ENCODE peak calls at places on chromosomes 12 and 14, in nine cellular contexts. One of them, this sample, is unnamed. For H3K36me3, the result is how much of the 10 kb centered on the place peaks cover.

GRCh38 chr14:61281186-61281676 is at the start of gene TMEM30B:
- DNase-seq in brain microvascular endothelial cell: no peak
- DNase-seq in GM23338: peak
- DNase-seq in endothelial cell of umbilical vein: no peak
- DNase-seq in colonic mucosa: peak
- DNase-seq in gastrocnemius medialis: no peak
- DNase-seq in MM.1S: no peak
- DNase-seq in breast epithelium: peak
- DNase-seq in H1: peak
- DNase-seq in this sample: peak

GRCh38 chr14:100129161-100129589 is 30.3 kb downstream of the DEGS2 start:
- DNase-seq in H1: no peak
- DNase-seq in GM23338: no peak
- DNase-seq in endothelial cell of umbilical vein: peak
- DNase-seq in colonic mucosa: no peak
- DNase-seq in breast epithelium: no peak
- DNase-seq in gastrocnemius medialis: no peak
- DNase-seq in brain microvascular endothelial cell: no peak
- DNase-seq in MM.1S: no peak
- DNase-seq in this sample: no peak

GRCh38 chr12:52517005-52517835 is 3.0 kb downstream of the KRT5 start:
- DNase-seq in gastrocnemius medialis: no peak
- DNase-seq in endothelial cell of umbilical vein: no peak
- DNase-seq in GM23338: no peak
- DNase-seq in colonic mucosa: peak
- DNase-seq in breast epithelium: no peak
- DNase-seq in MM.1S: no peak
- DNase-seq in H1: no peak
- DNase-seq in brain microvascular endothelial cell: no peak
- DNase-seq in this sample: no peak

GRCh38 chr14:20684662-20685456 is 499 bp downstream of the RNASE4 start:
- DNase-seq in endothelial cell of umbilical vein: no peak
- DNase-seq in H1: no peak
- DNase-seq in brain microvascular endothelial cell: peak
- DNase-seq in colonic mucosa: peak
- DNase-seq in breast epithelium: no peak
- DNase-seq in MM.1S: no peak
- DNase-seq in gastrocnemius medialis: peak
- DNase-seq in GM23338: peak
- DNase-seq in this sample: peak

GRCh38 chr12:68162374-68162773 is 2.8 kb upstream of the IFNG start:
- DNase-seq in gastrocnemius medialis: no peak
- DNase-seq in breast epithelium: no peak
- DNase-seq in colonic mucosa: no peak
- DNase-seq in MM.1S: no peak
- DNase-seq in GM23338: no peak
- DNase-seq in endothelial cell of umbilical vein: no peak
- DNase-seq in brain microvascular endothelial cell: no peak
- DNase-seq in H1: no peak
- DNase-seq in this sample: no peak

GRCh38 chr14:54085137-54085810 is 128.6 kb upstream of the BMP4 start:
- DNase-seq in GM23338: peak
- DNase-seq in endothelial cell of umbilical vein: no peak
- DNase-seq in colonic mucosa: no peak
- DNase-seq in gastrocnemius medialis: no peak
- DNase-seq in MM.1S: no peak
- DNase-seq in H1: no peak
- DNase-seq in brain microvascular endothelial cell: no peak
- DNase-seq in breast epithelium: no peak
- DNase-seq in this sample: no peak

GRCh38 chr14:35366048-35366428 is 38.5 kb downstream of the NFKBIA start:
- DNase-seq in gastrocnemius medialis: no peak
- DNase-seq in MM.1S: no peak
- DNase-seq in colonic mucosa: no peak
- DNase-seq in brain microvascular endothelial cell: no peak
- DNase-seq in breast epithelium: no peak
- DNase-seq in H1: no peak
- DNase-seq in GM23338: no peak
- DNase-seq in endothelial cell of umbilical vein: peak
- DNase-seq in this sample: no peak

GRCh38 chr12:100199347-100200136 is 1.1 kb upstream of the ACTR6 start:
- DNase-seq in brain microvascular endothelial cell: no peak
- DNase-seq in GM23338: peak
- DNase-seq in endothelial cell of umbilical vein: peak
- DNase-seq in gastrocnemius medialis: peak
- DNase-seq in H1: peak
- DNase-seq in colonic mucosa: peak
- DNase-seq in breast epithelium: peak
- DNase-seq in MM.1S: peak
- DNase-seq in this sample: peak

GRCh38 chr14:47012533-47012932 is 361.0 kb upstream of the RPL10L start:
- DNase-seq in endothelial cell of umbilical vein: no peak
- DNase-seq in gastrocnemius medialis: no peak
- DNase-seq in brain microvascular endothelial cell: no peak
- DNase-seq in breast epithelium: no peak
- DNase-seq in colonic mucosa: no peak
- DNase-seq in GM23338: no peak
- DNase-seq in MM.1S: no peak
- DNase-seq in H1: no peak
- DNase-seq in this sample: no peak

GRCh38 chr12:53231859-53232640 is at the start of gene RARG:
- DNase-seq in endothelial cell of umbilical vein: no peak
- DNase-seq in gastrocnemius medialis: no peak
- DNase-seq in H1: no peak
- DNase-seq in MM.1S: peak
- DNase-seq in brain microvascular endothelial cell: no peak
- DNase-seq in colonic mucosa: peak
- DNase-seq in GM23338: peak
- DNase-seq in breast epithelium: peak
- DNase-seq in this sample: peak

GRCh38 chr14:103740991-103741689 is 25.5 kb downstream of the ZFYVE21 start:
- DNase-seq in breast epithelium: no peak
- DNase-seq in H1: no peak
- DNase-seq in colonic mucosa: no peak
- DNase-seq in MM.1S: no peak
- DNase-seq in gastrocnemius medialis: no peak
- DNase-seq in GM23338: no peak
- DNase-seq in endothelial cell of umbilical vein: peak
- DNase-seq in brain microvascular endothelial cell: peak
- DNase-seq in this sample: no peak
- H3K36me3 ChIP-seq in breast epithelium: under half
- H3K36me3 ChIP-seq in H1: under half
- H3K36me3 ChIP-seq in colonic mucosa: under half
- H3K36me3 ChIP-seq in MM.1S: under half
- H3K36me3 ChIP-seq in gastrocnemius medialis: under half
- H3K36me3 ChIP-seq in GM23338: under half
- H3K36me3 ChIP-seq in endothelial cell of umbilical vein: under half
- H3K36me3 ChIP-seq in brain microvascular endothelial cell: under half
- H3K36me3 ChIP-seq in this sample: under half

GRCh38 chr12:92110083-92110640 is 35.5 kb downstream of the BTG1 start:
- DNase-seq in colonic mucosa: no peak
- DNase-seq in MM.1S: no peak
- DNase-seq in gastrocnemius medialis: no peak
- DNase-seq in endothelial cell of umbilical vein: no peak
- DNase-seq in H1: no peak
- DNase-seq in GM23338: no peak
- DNase-seq in brain microvascular endothelial cell: no peak
- DNase-seq in breast epithelium: no peak
- DNase-seq in this sample: no peak

GRCh38 chr12:92109613-92110012 is 36.0 kb downstream of the BTG1 start:
- DNase-seq in colonic mucosa: no peak
- DNase-seq in breast epithelium: no peak
- DNase-seq in endothelial cell of umbilical vein: no peak
- DNase-seq in gastrocnemius medialis: no peak
- DNase-seq in GM23338: no peak
- DNase-seq in brain microvascular endothelial cell: no peak
- DNase-seq in H1: no peak
- DNase-seq in MM.1S: no peak
- DNase-seq in this sample: no peak

GRCh38 chr12:92107094-92107493 is 38.6 kb downstream of the BTG1 start:
- DNase-seq in gastrocnemius medialis: no peak
- DNase-seq in colonic mucosa: no peak
- DNase-seq in endothelial cell of umbilical vein: no peak
- DNase-seq in brain microvascular endothelial cell: no peak
- DNase-seq in breast epithelium: no peak
- DNase-seq in MM.1S: no peak
- DNase-seq in GM23338: peak
- DNase-seq in H1: no peak
- DNase-seq in this sample: no peak

GRCh38 chr12:92107621-92108131 is 38.0 kb downstream of the BTG1 start:
- DNase-seq in GM23338: peak
- DNase-seq in breast epithelium: no peak
- DNase-seq in endothelial cell of umbilical vein: no peak
- DNase-seq in H1: no peak
- DNase-seq in MM.1S: no peak
- DNase-seq in colonic mucosa: no peak
- DNase-seq in brain microvascular endothelial cell: no peak
- DNase-seq in gastrocnemius medialis: no peak
- DNase-seq in this sample: no peak

GRCh38 chr12:92108651-92109050 is 37.0 kb downstream of the BTG1 start:
- DNase-seq in brain microvascular endothelial cell: peak
- DNase-seq in H1: no peak
- DNase-seq in colonic mucosa: no peak
- DNase-seq in endothelial cell of umbilical vein: no peak
- DNase-seq in breast epithelium: no peak
- DNase-seq in MM.1S: no peak
- DNase-seq in gastrocnemius medialis: no peak
- DNase-seq in GM23338: peak
- DNase-seq in this sample: no peak
- H3K4me3 ChIP-seq in brain microvascular endothelial cell: no peak
- H3K4me3 ChIP-seq in H1: no peak
- H3K4me3 ChIP-seq in colonic mucosa: no peak
- H3K4me3 ChIP-seq in endothelial cell of umbilical vein: no peak
- H3K4me3 ChIP-seq in breast epithelium: no peak
- H3K4me3 ChIP-seq in MM.1S: no peak
- H3K4me3 ChIP-seq in gastrocnemius medialis: no peak
- H3K4me3 ChIP-seq in GM23338: no peak
- H3K4me3 ChIP-seq in this sample: no peak

GRCh38 chr12:29425722-29426121 is 44.8 kb upstream of the ERGIC2 start:
- DNase-seq in H1: no peak
- DNase-seq in endothelial cell of umbilical vein: peak
- DNase-seq in breast epithelium: no peak
- DNase-seq in brain microvascular endothelial cell: no peak
- DNase-seq in colonic mucosa: no peak
- DNase-seq in MM.1S: no peak
- DNase-seq in gastrocnemius medialis: no peak
- DNase-seq in GM23338: no peak
- DNase-seq in this sample: no peak

GRCh38 chr12:29428630-29429029 is 47.7 kb upstream of the ERGIC2 start:
- DNase-seq in H1: no peak
- DNase-seq in breast epithelium: no peak
- DNase-seq in colonic mucosa: no peak
- DNase-seq in brain microvascular endothelial cell: peak
- DNase-seq in endothelial cell of umbilical vein: peak
- DNase-seq in GM23338: no peak
- DNase-seq in gastrocnemius medialis: no peak
- DNase-seq in MM.1S: no peak
- DNase-seq in this sample: no peak

GRCh38 chr12:29426516-29426915 is 45.5 kb upstream of the ERGIC2 start:
- DNase-seq in colonic mucosa: no peak
- DNase-seq in H1: no peak
- DNase-seq in GM23338: no peak
- DNase-seq in MM.1S: no peak
- DNase-seq in endothelial cell of umbilical vein: peak
- DNase-seq in breast epithelium: no peak
- DNase-seq in brain microvascular endothelial cell: no peak
- DNase-seq in gastrocnemius medialis: no peak
- DNase-seq in this sample: no peak

GRCh38 chr12:29429999-29430698 is 49.2 kb upstream of the ERGIC2 start:
- DNase-seq in breast epithelium: no peak
- DNase-seq in brain microvascular endothelial cell: no peak
- DNase-seq in endothelial cell of umbilical vein: no peak
- DNase-seq in colonic mucosa: no peak
- DNase-seq in H1: no peak
- DNase-seq in GM23338: no peak
- DNase-seq in MM.1S: no peak
- DNase-seq in gastrocnemius medialis: no peak
- DNase-seq in this sample: no peak

GRCh38 chr12:29427964-29428363 is 47.0 kb upstream of the ERGIC2 start:
- DNase-seq in MM.1S: peak
- DNase-seq in H1: no peak
- DNase-seq in GM23338: peak
- DNase-seq in gastrocnemius medialis: no peak
- DNase-seq in brain microvascular endothelial cell: no peak
- DNase-seq in endothelial cell of umbilical vein: no peak
- DNase-seq in colonic mucosa: no peak
- DNase-seq in breast epithelium: no peak
- DNase-seq in this sample: peak
- TF ChIP-seq CTCF in MM.1S: peak
- TF ChIP-seq CTCF in H1: peak
- TF ChIP-seq CTCF in GM23338: peak
- TF ChIP-seq CTCF in gastrocnemius medialis: no peak
- TF ChIP-seq CTCF in brain microvascular endothelial cell: no peak
- TF ChIP-seq CTCF in endothelial cell of umbilical vein: no peak
- TF ChIP-seq CTCF in colonic mucosa: peak
- TF ChIP-seq CTCF in breast epithelium: no peak
- TF ChIP-seq CTCF in this sample: no peak

GRCh38 chr14:50106178-50106577 is 10.2 kb downstream of the VCPKMT start:
- DNase-seq in gastrocnemius medialis: no peak
- DNase-seq in MM.1S: no peak
- DNase-seq in colonic mucosa: no peak
- DNase-seq in brain microvascular endothelial cell: no peak
- DNase-seq in H1: no peak
- DNase-seq in endothelial cell of umbilical vein: no peak
- DNase-seq in breast epithelium: no peak
- DNase-seq in GM23338: no peak
- DNase-seq in this sample: no peak

GRCh38 chr14:50110323-50111037 is 5.9 kb downstream of the VCPKMT start:
- DNase-seq in GM23338: no peak
- DNase-seq in endothelial cell of umbilical vein: no peak
- DNase-seq in colonic mucosa: no peak
- DNase-seq in H1: no peak
- DNase-seq in gastrocnemius medialis: no peak
- DNase-seq in MM.1S: no peak
- DNase-seq in brain microvascular endothelial cell: no peak
- DNase-seq in breast epithelium: no peak
- DNase-seq in this sample: no peak

GRCh38 chr14:50103558-50103957 is 12.8 kb downstream of the VCPKMT start:
- DNase-seq in MM.1S: no peak
- DNase-seq in GM23338: no peak
- DNase-seq in breast epithelium: no peak
- DNase-seq in gastrocnemius medialis: no peak
- DNase-seq in H1: no peak
- DNase-seq in endothelial cell of umbilical vein: no peak
- DNase-seq in colonic mucosa: no peak
- DNase-seq in brain microvascular endothelial cell: no peak
- DNase-seq in this sample: no peak

GRCh38 chr14:50109342-50109741 is 7.0 kb downstream of the VCPKMT start:
- DNase-seq in brain microvascular endothelial cell: peak
- DNase-seq in breast epithelium: no peak
- DNase-seq in MM.1S: no peak
- DNase-seq in endothelial cell of umbilical vein: peak
- DNase-seq in gastrocnemius medialis: no peak
- DNase-seq in GM23338: peak
- DNase-seq in colonic mucosa: no peak
- DNase-seq in H1: no peak
- DNase-seq in this sample: no peak

DNA sequence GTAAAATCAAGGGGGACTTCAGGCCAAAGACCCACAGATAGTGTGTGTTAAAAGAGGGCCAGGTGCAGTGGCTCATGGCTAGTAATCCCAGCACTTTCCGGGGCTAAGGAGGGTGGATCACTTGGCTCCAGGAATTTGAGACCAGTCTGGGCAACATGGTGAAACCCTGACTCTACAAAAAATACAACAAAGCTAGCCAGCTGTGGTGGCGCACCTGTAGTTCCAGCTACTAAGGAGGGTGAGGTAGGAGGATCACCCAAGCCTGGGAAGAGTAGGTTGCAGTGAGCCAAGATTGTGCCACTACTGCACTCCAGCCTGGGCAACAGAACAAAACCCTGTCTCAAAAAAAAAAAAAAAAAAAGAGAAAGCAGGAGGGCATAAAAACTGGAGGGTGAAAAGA is 8.5 kb downstream of the VCPKMT start:
- DNase-seq in GM23338: peak
- DNase-seq in breast epithelium: no peak
- DNase-seq in brain microvascular endothelial cell: no peak
- DNase-seq in H1: no peak
- DNase-seq in colonic mucosa: no peak
- DNase-seq in endothelial cell of umbilical vein: no peak
- DNase-seq in gastrocnemius medialis: no peak
- DNase-seq in MM.1S: no peak
- DNase-seq in this sample: no peak
- H3K36me3 ChIP-seq in GM23338: under half
- H3K36me3 ChIP-seq in breast epithelium: under half
- H3K36me3 ChIP-seq in brain microvascular endothelial cell: under half
- H3K36me3 ChIP-seq in H1: under half
- H3K36me3 ChIP-seq in colonic mucosa: under half
- H3K36me3 ChIP-seq in endothelial cell of umbilical vein: under half
- H3K36me3 ChIP-seq in gastrocnemius medialis: under half
- H3K36me3 ChIP-seq in MM.1S: under half
- H3K36me3 ChIP-seq in this sample: under half

This sample was measured in mucosa of descending colon.